ENCODE peak calls at places on chromosomes 6 and 20, in nine cellular contexts. C is NCI-H2029; W is fibroblast of pulmonary artery; L is NCI-H1436; R is germinal center; Z is T-helper 9 cell; O is GM10248; V is naive thymus-derived CD4-positive, alpha-beta T cell; M is activated CD8-positive, alpha-beta memory T cell treated with anti-CD3 and anti-CD28 coated beads, Interleukin-2, amount 10 ng/mL, durations not matched to agents 7 days and 5 days. Y is an unnamed sample.

GRCh38 chr6:26270121-26270861 is 94.7 kb upstream of the BTN3A2 start:
- DNase-seq in W (no peak), O (no peak), R (no peak), C (no peak), Z (no peak), M (peak), V (no peak), L (no peak), Y (no peak)

GRCh38 chr20:46770330-46771194 is 61.1 kb downstream of the SLC2A10 start:
- DNase-seq in Z (no peak), C (no peak), L (no peak), V (no peak), W (no peak), M (no peak), R (no peak), O (no peak), Y (peak)

GRCh38 chr20:17958326-17959256 is 10.0 kb downstream of the SNX5 start:
- DNase-seq in C (no peak), W (no peak), M (no peak), Z (no peak), R (no peak), L (no peak), O (no peak), V (no peak), Y (no peak)

GRCh38 chr20:61658563-61658962 is 406.5 kb downstream of the CDH4 start:
- DNase-seq in L (no peak), O (no peak), W (no peak), V (no peak), R (no peak), Z (no peak), M (no peak), C (no peak), Y (no peak)

GRCh38 chr6:164690241-164690640 is 619.2 kb downstream of the C6orf118 start:
- DNase-seq in V (no peak), O (no peak), R (no peak), L (no peak), W (no peak), C (no peak), Z (no peak), M (no peak), Y (no peak)

GRCh38 chr6:153125032-153125431 is 6.0 kb downstream of the RGS17 start:
- DNase-seq in M (no peak), R (no peak), W (no peak), O (no peak), V (no peak), C (peak), L (no peak), Z (no peak), Y (no peak)

GRCh38 chr20:35226775-35227681 is 538 bp downstream of the MMP24 start:
- DNase-seq in W (peak), C (no peak), R (peak), Z (peak), M (peak), O (peak), V (peak), L (no peak), Y (peak)

GRCh38 chr6:33185190-33185589 is 7.1 kb downstream of the COL11A2 start:
- DNase-seq in W (no peak), L (no peak), V (no peak), R (no peak), O (no peak), C (no peak), Z (no peak), M (no peak), Y (no peak)

GRCh38 chr6:136501514-136501913 is 48.7 kb downstream of the MAP7 start:
- DNase-seq in R (no peak), C (no peak), O (no peak), W (no peak), V (no peak), M (no peak), Z (no peak), L (no peak), Y (no peak)

GRCh38 chr20:14481863-14482262 is 144.5 kb upstream of the FLRT3 start:
- DNase-seq in W (peak), O (no peak), C (no peak), V (no peak), R (no peak), M (no peak), Z (no peak), L (no peak), Y (no peak)

GRCh38 chr6:89956182-89956581 is 61.9 kb downstream of the GJA10 start:
- DNase-seq in W (no peak), L (no peak), M (no peak), O (no peak), Z (no peak), R (no peak), C (no peak), V (no peak), Y (no peak)

GRCh38 chr20:51970858-51971257 is 168.5 kb upstream of the SALL4 start:
- DNase-seq in O (no peak), Z (no peak), M (no peak), L (no peak), V (no peak), C (no peak), W (no peak), R (no peak), Y (no peak)

GRCh38 chr6:14520029-14520428 is 402.5 kb downstream of the CD83 start:
- DNase-seq in O (no peak), R (no peak), W (no peak), Z (no peak), C (no peak), M (no peak), L (no peak), V (no peak), Y (no peak)

GRCh38 chr6:26329763-26330511 is 35.1 kb upstream of the BTN3A2 start:
- DNase-seq in C (peak), W (peak), O (no peak), R (no peak), M (peak), V (peak), L (peak), Z (no peak), Y (peak)

GRCh38 chr6:151043944-151044343 is 178.4 kb downstream of the MTHFD1L start:
- DNase-seq in O (no peak), Z (no peak), R (no peak), L (no peak), W (no peak), M (no peak), V (no peak), C (no peak), Y (no peak)